ENCODE peak calls at places on chromosomes 6 and 20, in seven cellular contexts. S, M, Q, J, R, D and Z are unnamed samples.

GRCh38 chr6:136226027-136226673 is 24.0 kb downstream of the MTFR2 start:
- DNase-seq in S (peak; percentile 13), D (peak; percentile 63), R (no peak), Q (peak; percentile 59), J (no peak), M (no peak), Z (peak; percentile 41)

GRCh38 chr6:235763-236360 is 56.4 kb upstream of the DUSP22 start:
- DNase-seq in S (no peak), Q (peak; percentile 34), D (no peak), R (no peak), J (no peak), M (no peak), Z (no peak)

GRCh38 chr6:113320653-113321052 is 536.5 kb upstream of the MARCKS start:
- DNase-seq in S (no peak), D (no peak), M (no peak), J (no peak), R (no peak), Q (no peak), Z (no peak)

GRCh38 chr20:3765171-3765887 is 2.2 kb downstream of the ADISSP start:
- DNase-seq in M (no peak), J (peak; percentile 74), D (peak; percentile 70), R (no peak), Q (no peak), S (no peak), Z (no peak)

GRCh38 chr6:91476000-91476399 is 889.1 kb upstream of the MAP3K7 start:
- DNase-seq in R (peak; percentile 40), S (no peak), M (no peak), D (no peak), J (no peak), Q (peak; percentile 7), Z (no peak)

GRCh38 chr20:17733781-17734304 is 34.1 kb downstream of the BANF2 start:
- DNase-seq in Q (no peak), S (no peak), R (no peak), J (no peak), D (no peak), M (no peak), Z (no peak)

GRCh38 chr20:9119776-9120175 is 50.9 kb downstream of the PLCB4 start:
- DNase-seq in J (no peak), D (peak; percentile 64), M (no peak), R (peak; percentile 76), Q (no peak), S (no peak), Z (no peak)

GRCh38 chr6:43093361-43094289 is 17.5 kb downstream of the PTK7 start:
- DNase-seq in J (no peak), M (no peak), R (no peak), D (no peak), S (no peak), Q (peak; percentile 93), Z (peak; percentile 58)

GRCh38 chr6:53043626-53044025 is 21.6 kb upstream of the FBXO9 start:
- DNase-seq in R (no peak), J (no peak), M (no peak), D (no peak), Q (no peak), S (no peak), Z (no peak)